ENCODE peak calls at places on chromosomes 2 and 18, in seven cellular contexts. A is NCI-H1694 treated with DMSO at 0.1 percent for 48 hours; G is HS-5; O is activated naive CD4-positive, alpha-beta T cell; P is SHP77; R is HT-29; Q is DND-41. M is an unnamed sample.
A peak's percentile ranks its signal among the peaks of the same experiment; 100 is the strongest.

GRCh38 chr18:36897253-36897652 is 68.3 kb downstream of the KIAA1328 start:
- DNase-seq in P (no peak), Q (no peak), A (no peak), G (no peak), R (no peak), O (no peak), M (no peak)

GRCh38 chr18:56469582-56469981 is 168.8 kb downstream of the TXNL1 start:
- DNase-seq in G (no peak), O (no peak), A (no peak), Q (no peak), R (no peak), P (no peak), M (no peak)

GRCh38 chr2:122856696-122857095 is 1101.2 kb downstream of the TSN start:
- DNase-seq in O (no peak), A (no peak), Q (no peak), R (no peak), P (no peak), G (no peak), M (no peak)

GRCh38 chr2:102367331-102367971 is 11.9 kb downstream of the IL18R1 start:
- DNase-seq in P (no peak), O (no peak), A (no peak), Q (no peak), R (no peak), G (no peak), M (no peak)

GRCh38 chr2:20584045-20584636 is 66.8 kb downstream of the HS1BP3 start:
- DNase-seq in A (no peak), P (no peak), O (no peak), R (no peak), Q (no peak), G (no peak), M (no peak)

GRCh38 chr18:22391571-22392359 is 25.9 kb downstream of the CTAGE1 start:
- DNase-seq in O (no peak), R (peak; percentile 81), G (peak; percentile 89), Q (no peak), A (no peak), P (no peak), M (no peak)

GRCh38 chr2:222952204-222952603 is 91.4 kb downstream of the ACSL3 start:
- DNase-seq in O (no peak), P (peak; percentile 96), R (peak; percentile 50), A (no peak), G (no peak), Q (no peak), M (no peak)

GRCh38 chr2:175126661-175127060 is 41.3 kb downstream of the ATF2 start:
- DNase-seq in A (no peak), O (no peak), R (no peak), P (no peak), Q (no peak), G (no peak), M (no peak)

GRCh38 chr2:235669269-235669831 is 175.5 kb downstream of the AGAP1 start:
- DNase-seq in O (no peak), G (no peak), A (peak; percentile 36), Q (peak; percentile 76), R (peak; percentile 76), P (peak; percentile 79), M (no peak)

GRCh38 chr2:239916205-239917127 is 108.7 kb downstream of the NDUFA10 start:
- DNase-seq in P (no peak), O (no peak), G (no peak), A (no peak), Q (no peak), R (no peak), M (no peak)

GRCh38 chr2:3575534-3576324 is 669 bp downstream of the RPS7 start:
- DNase-seq in R (peak; percentile 31), O (peak; percentile 3), Q (peak; percentile 16), A (no peak), G (no peak), P (no peak), M (no peak)

GRCh38 chr18:14908541-14908940 is 160.6 kb downstream of the ANKRD30B start:
- DNase-seq in Q (no peak), G (no peak), R (no peak), P (no peak), O (no peak), A (no peak), M (no peak)

GRCh38 chr2:134074619-134075018 is 179.3 kb upstream of the MGAT5 start:
- DNase-seq in A (no peak), O (no peak), Q (no peak), R (no peak), G (no peak), P (no peak), M (no peak)

GRCh38 chr2:242036653-242036950 is 167.1 kb downstream of the RTP5 start:
- DNase-seq in A (no peak), R (no peak), G (no peak), O (no peak), P (no peak), Q (no peak), M (no peak)

GRCh38 chr2:9333591-9334171 is 89.6 kb downstream of the ITGB1BP1 start:
- DNase-seq in A (peak; percentile 90), R (peak; percentile 86), G (peak; percentile 16), Q (peak; percentile 12), P (peak; percentile 87), O (no peak), M (no peak)

GRCh38 chr18:54671291-54671881 is 80.3 kb downstream of the DYNAP start:
- DNase-seq in O (no peak), A (peak; percentile 7), R (peak; percentile 40), P (no peak), G (peak; percentile 8), Q (no peak), M (no peak)

GRCh38 chr2:44937688-44938240 is 3.7 kb upstream of the SIX3 start:
- DNase-seq in Q (no peak), P (no peak), A (no peak), G (no peak), O (no peak), R (peak; percentile 81), M (no peak)

GRCh38 chr2:169768262-169768995 is 30.2 kb upstream of the SSB start:
- DNase-seq in G (no peak), R (no peak), P (no peak), A (no peak), O (no peak), Q (no peak), M (no peak)

GRCh38 chr2:192499476-192499875 is 304.7 kb upstream of the TMEFF2 start:
- DNase-seq in R (peak; percentile 30), A (no peak), Q (no peak), O (no peak), G (no peak), P (no peak), M (no peak)

GRCh38 chr2:191386938-191387536 is 141.8 kb downstream of the MYO1B start:
- DNase-seq in P (no peak), Q (no peak), A (no peak), G (peak; percentile 77), R (no peak), O (no peak), M (no peak)

GRCh38 chr18:73842795-73843394 is 304.7 kb downstream of the FBXO15 start:
- DNase-seq in R (peak; percentile 35), A (peak; percentile 1), Q (peak; percentile 58), O (peak; percentile 1), P (peak; percentile 39), G (no peak), M (no peak)

GRCh38 chr2:223469270-223470057 is 132.7 kb downstream of the SCG2 start:
- DNase-seq in R (no peak), Q (no peak), P (no peak), O (no peak), A (no peak), G (peak; percentile 51), M (no peak)

GRCh38 chr2:174235680-174236079 is 12.7 kb downstream of the OLA1 start:
- DNase-seq in O (no peak), A (no peak), G (no peak), R (no peak), Q (no peak), P (no peak), M (no peak)

GRCh38 chr2:218357194-218358177 is 829 bp downstream of the CATIP start:
- DNase-seq in Q (no peak), R (no peak), O (no peak), G (no peak), A (no peak), P (peak; percentile 11), M (no peak)

GRCh38 chr2:242041816-242042215 is 172.3 kb downstream of the RTP5 start:
- DNase-seq in P (no peak), A (no peak), G (no peak), O (no peak), R (no peak), Q (no peak), M (no peak)

GRCh38 chr2:72043985-72044384 is 103.7 kb downstream of the CYP26B1 start:
- DNase-seq in Q (no peak), G (no peak), R (no peak), A (no peak), O (no peak), P (no peak), M (no peak)

GRCh38 chr2:127586746-127587295 is 51.3 kb downstream of the MYO7B start:
- DNase-seq in P (no peak), Q (peak; percentile 55), A (no peak), R (no peak), G (no peak), O (no peak), M (no peak)

GRCh38 chr2:190984595-190984994 is 29.4 kb downstream of the STAT1 start:
- DNase-seq in P (no peak), Q (no peak), A (no peak), O (no peak), G (peak; percentile 37), R (no peak), M (no peak)

GRCh38 chr2:46001741-46002506 is 295.3 kb upstream of the EPAS1 start:
- DNase-seq in R (no peak), O (no peak), P (no peak), G (no peak), A (no peak), Q (no peak), M (no peak)

GRCh38 chr2:219175928-219176817 is 552 bp downstream of the CNPPD1 start:
- DNase-seq in G (no peak), A (no peak), O (peak; percentile 35), P (peak; percentile 70), R (peak; percentile 57), Q (no peak), M (no peak)

GRCh38 chr2:86704482-86704971 is 15.6 kb upstream of the RMND5A start:
- DNase-seq in P (no peak), O (no peak), R (peak; percentile 86), A (no peak), Q (no peak), G (peak; percentile 58), M (no peak)

GRCh38 chr2:20326163-20326780 is 24.4 kb downstream of the PUM2 start:
- DNase-seq in G (no peak), P (peak; percentile 56), Q (peak; percentile 54), O (peak; percentile 12), A (peak; percentile 78), R (peak; percentile 71), M (no peak)